ENCODE peak calls at places on chromosomes 7 and 10, in four cellular contexts. H is activated naive CD8-positive, alpha-beta T cell treated with anti-CD3 and anti-CD28 coated beads, Interleukin-2, amount 10 ng/mL, durations not matched to agents 7 days and 5 days; N is SJSA1; L is stimulated activated CD4-positive, alpha-beta T cell treated with anti-CD3 and anti-CD28 coated beads, Interleukin-4, amount 100 ng/mL, for 48 hours. K is an unnamed sample.

GRCh38 chr10:84665883-84666463 is 337.6 kb downstream of the CCSER2 start:
- DNase-seq in H (peak), N (peak), L (peak), K (peak)

GRCh38 chr7:48421357-48421756 is 250.1 kb downstream of the ABCA13 start:
- DNase-seq in H (no peak), N (peak), L (no peak), K (no peak)

GRCh38 chr7:21256310-21256877 is 171.5 kb upstream of the SP4 start:
- DNase-seq in H (no peak), N (peak), L (no peak), K (no peak)

GRCh38 chr7:139743967-139744767 is 33.6 kb downstream of the HIPK2 start:
- DNase-seq in H (no peak), N (no peak), L (no peak), K (no peak)

GRCh38 chr7:37018954-37019353 is 294.7 kb upstream of the AOAH start:
- DNase-seq in H (no peak), N (no peak), L (no peak), K (no peak)

GRCh38 chr7:19442016-19442785 is 266.6 kb downstream of the POLR1F start:
- DNase-seq in H (no peak), N (peak), L (no peak), K (no peak)

GRCh38 chr7:42014625-42015412 is 222.2 kb downstream of the GLI3 start:
- DNase-seq in H (peak), N (no peak), L (peak), K (no peak)

GRCh38 chr10:74391786-74392185 is 240.8 kb downstream of the ADK start:
- DNase-seq in H (no peak), N (no peak), L (no peak), K (no peak)

GRCh38 chr10:11533328-11533781 is 78.1 kb downstream of the USP6NL start:
- DNase-seq in H (no peak), N (no peak), L (no peak), K (no peak)

GRCh38 chr10:122306282-122306681 is 35.2 kb downstream of the BTBD16 start:
- DNase-seq in H (no peak), N (no peak), L (no peak), K (no peak)

GRCh38 chr10:25557136-25557535 is 376.9 kb upstream of the MYO3A start:
- DNase-seq in H (no peak), N (no peak), L (no peak), K (no peak)

K was measured in PC-9.